ENCODE peak calls at places on chromosomes 2 and 18, in five cellular contexts. J, R, F, L and A are unnamed samples.

GRCh38 chr2:102927854-102928267 is 166.0 kb downstream of the TMEM182 start:
- DNase-seq in R (no peak), L (no peak), J (no peak), F (no peak), A (no peak)

GRCh38 chr2:12819098-12819465 is 102.3 kb downstream of the TRIB2 start:
- DNase-seq in J (no peak), F (no peak), R (peak; percentile 53), L (peak; percentile 95), A (no peak)

GRCh38 chr18:6057604-6058003 is 162.3 kb upstream of the TMEM200C start:
- DNase-seq in J (no peak), R (no peak), F (no peak), L (peak; percentile 13), A (no peak)

GRCh38 chr2:227617316-227618250 is at the start of gene SCYGR4:
- DNase-seq in F (no peak), L (no peak), J (no peak), R (no peak), A (no peak)

GRCh38 chr2:111116843-111117665 is 3.7 kb upstream of the BCL2L11 start:
- DNase-seq in F (peak; percentile 88), L (peak; percentile 83), R (peak; percentile 75), J (peak; percentile 58), A (peak; percentile 74)

GRCh38 chr2:85243101-85244072 is 84.4 kb downstream of the TGOLN2 start:
- DNase-seq in F (peak; percentile 70), J (peak; percentile 15), R (no peak), L (peak; percentile 33), A (peak; percentile 83)

GRCh38 chr2:195486987-195487644 is 169.9 kb upstream of the SLC39A10 start:
- DNase-seq in J (no peak), L (peak; percentile 83), F (no peak), R (no peak), A (no peak)

GRCh38 chr2:215403441-215404356 is 32.2 kb downstream of the FN1 start:
- DNase-seq in R (peak; percentile 4), J (no peak), F (no peak), L (no peak), A (no peak)

GRCh38 chr2:58731488-58731869 is 490.4 kb upstream of the FANCL start:
- DNase-seq in L (no peak), J (no peak), R (no peak), F (no peak), A (no peak)

GRCh38 chr2:156935611-156936010 is 321.9 kb upstream of the GALNT5 start:
- DNase-seq in R (no peak), J (no peak), F (peak; percentile 80), L (no peak), A (no peak)

GRCh38 chr2:175195012-175195411 is 13.5 kb upstream of the ATP5MC3 start:
- DNase-seq in L (no peak), F (peak; percentile 1), J (no peak), R (no peak), A (no peak)

GRCh38 chr18:12703714-12704113 is 872 bp downstream of the PSMG2 start:
- DNase-seq in L (peak; percentile 70), R (peak; percentile 75), F (peak; percentile 56), J (no peak), A (no peak)

GRCh38 chr2:8692783-8693768 is 11.2 kb downstream of the ID2 start:
- DNase-seq in F (peak; percentile 82), L (no peak), J (peak; percentile 45), R (no peak), A (no peak)

GRCh38 chr2:60538136-60538535 is 15.3 kb downstream of the BCL11A start:
- DNase-seq in J (no peak), R (no peak), F (no peak), L (no peak), A (no peak)

GRCh38 chr2:153145470-153145869 is 333.1 kb downstream of the RPRM start:
- DNase-seq in F (no peak), R (no peak), L (no peak), J (no peak), A (no peak)

GRCh38 chr2:33425660-33426059 is 50.8 kb upstream of the RASGRP3 start:
- DNase-seq in J (no peak), F (no peak), L (peak; percentile 71), R (no peak), A (no peak)

GRCh38 chr18:72075040-72075439 is 469.1 kb downstream of the CBLN2 start:
- DNase-seq in F (no peak), R (no peak), L (no peak), J (no peak), A (no peak)

GRCh38 chr18:48540329-48541025 is 1.6 kb downstream of the CTIF start:
- DNase-seq in R (peak; percentile 68), L (peak; percentile 80), J (peak; percentile 26), F (peak; percentile 78), A (peak; percentile 71)

GRCh38 chr2:62604336-62604735 is 98.3 kb upstream of the TMEM17 start:
- DNase-seq in R (no peak), J (no peak), L (peak; percentile 4), F (no peak), A (no peak)

GRCh38 chr2:25251461-25252273 is 83.3 kb upstream of the POMC start:
- DNase-seq in J (peak; percentile 34), F (peak; percentile 72), R (peak; percentile 34), L (peak; percentile 24), A (peak; percentile 79)

GRCh38 chr2:179141206-179141605 is 91.3 kb upstream of the CCDC141 start:
- DNase-seq in R (peak; percentile 18), F (no peak), L (no peak), J (no peak), A (no peak)

GRCh38 chr2:128841803-128842202 is 523.1 kb upstream of the HS6ST1 start:
- DNase-seq in F (no peak), R (no peak), L (no peak), J (no peak), A (no peak)

GRCh38 chr18:50218432-50219197 is 23.7 kb upstream of the MYO5B start:
- DNase-seq in L (peak; percentile 46), R (peak; percentile 5), J (no peak), F (peak; percentile 14), A (no peak)

GRCh38 chr2:190093793-190094192 is 31.3 kb upstream of the MSTN start:
- DNase-seq in L (no peak), R (no peak), F (no peak), J (no peak), A (no peak)

GRCh38 chr2:161030260-161031063 is 129.8 kb upstream of the TANK start:
- DNase-seq in L (peak; percentile 94), J (no peak), R (peak; percentile 3), F (no peak), A (no peak)

GRCh38 chr2:99401841-99402240 is 64.7 kb downstream of the EIF5B start:
- DNase-seq in J (no peak), F (no peak), L (no peak), R (no peak), A (no peak)

GRCh38 chr2:239940861-239941570 is 84.1 kb downstream of the NDUFA10 start:
- DNase-seq in R (no peak), J (no peak), F (no peak), L (no peak), A (no peak)

GRCh38 chr18:32483002-32483401 is 12.3 kb upstream of the GAREM1 start:
- DNase-seq in L (no peak), R (no peak), J (no peak), F (no peak), A (no peak)

GRCh38 chr2:132460781-132461180 is 44.2 kb downstream of the GPR39 start:
- DNase-seq in F (no peak), L (no peak), J (no peak), R (no peak), A (no peak)

GRCh38 chr2:15251753-15252152 is 309.4 kb downstream of the NBAS start:
- DNase-seq in R (no peak), J (no peak), F (no peak), L (no peak), A (no peak)

GRCh38 chr2:26464390-26465265 is 13.3 kb downstream of the OTOF start:
- DNase-seq in F (no peak), J (no peak), L (no peak), R (no peak), A (no peak)

GRCh38 chr2:84643991-84644390 is 127.7 kb downstream of the DNAH6 start:
- DNase-seq in L (no peak), F (no peak), J (no peak), R (no peak), A (no peak)

GRCh38 chr2:226483143-226483542 is 316.5 kb downstream of the IRS1 start:
- DNase-seq in J (no peak), L (no peak), R (no peak), F (no peak), A (no peak)

GRCh38 chr2:240205348-240205747 is 64.9 kb upstream of the OTOS start:
- DNase-seq in J (peak; percentile 57), R (peak; percentile 75), F (no peak), L (peak; percentile 93), A (no peak)